ENCODE peak calls at places on chromosomes 1 and 21, in five cellular contexts. One of them, this sample, is unnamed.

GRCh38 chr1:65059930-65060538 is 88.0 kb upstream of the AK4 start:
- DNase-seq in IMR-90: peak; percentile 61
- DNase-seq in trophoblast cell: no peak
- DNase-seq in neuronal stem cell: no peak
- DNase-seq in H1: no peak
- DNase-seq in this sample: peak; percentile 44

GRCh38 chr1:186605762-186606350 is 74.4 kb downstream of the PTGS2 start:
- DNase-seq in IMR-90: peak; percentile 59
- DNase-seq in trophoblast cell: peak; percentile 9
- DNase-seq in neuronal stem cell: peak; percentile 50
- DNase-seq in H1: peak; percentile 41
- DNase-seq in this sample: peak; percentile 71

GRCh38 chr1:27600500-27601175 is 3.3 kb downstream of the AHDC1 start:
- DNase-seq in IMR-90: peak; percentile 45
- DNase-seq in trophoblast cell: no peak
- DNase-seq in neuronal stem cell: no peak
- DNase-seq in H1: no peak
- DNase-seq in this sample: peak; percentile 63

GRCh38 chr1:109181085-109181806 is 32.5 kb upstream of the SARS1 start:
- DNase-seq in IMR-90: peak; percentile 65
- DNase-seq in trophoblast cell: no peak
- DNase-seq in neuronal stem cell: no peak
- DNase-seq in H1: no peak
- DNase-seq in this sample: no peak

GRCh38 chr1:9909222-9910046 is 635 bp downstream of the CTNNBIP1 start:
- DNase-seq in IMR-90: no peak
- DNase-seq in trophoblast cell: no peak
- DNase-seq in neuronal stem cell: no peak
- DNase-seq in H1: no peak
- DNase-seq in this sample: no peak

GRCh38 chr1:60762176-60762575 is 320.2 kb upstream of the NFIA start:
- DNase-seq in IMR-90: peak; percentile 21
- DNase-seq in trophoblast cell: no peak
- DNase-seq in neuronal stem cell: no peak
- DNase-seq in H1: no peak
- DNase-seq in this sample: no peak

GRCh38 chr1:212981571-212982328 is 31.4 kb downstream of the VASH2 start:
- DNase-seq in IMR-90: peak; percentile 13
- DNase-seq in trophoblast cell: no peak
- DNase-seq in neuronal stem cell: no peak
- DNase-seq in H1: no peak
- DNase-seq in this sample: no peak

GRCh38 chr1:32454726-32455125 is 10.1 kb upstream of the ZBTB8B start:
- DNase-seq in IMR-90: no peak
- DNase-seq in trophoblast cell: no peak
- DNase-seq in neuronal stem cell: no peak
- DNase-seq in H1: no peak
- DNase-seq in this sample: no peak

GRCh38 chr1:183887826-183888819 is 83.2 kb downstream of the RGL1 start:
- DNase-seq in IMR-90: peak; percentile 15
- DNase-seq in trophoblast cell: no peak
- DNase-seq in neuronal stem cell: no peak
- DNase-seq in H1: no peak
- DNase-seq in this sample: no peak

GRCh38 chr1:182080955-182081582 is 19.6 kb upstream of the ZNF648 start:
- DNase-seq in IMR-90: peak; percentile 27
- DNase-seq in trophoblast cell: no peak
- DNase-seq in neuronal stem cell: peak; percentile 38
- DNase-seq in H1: no peak
- DNase-seq in this sample: peak; percentile 15

GRCh38 chr1:245365621-245366020 is 210.8 kb downstream of the KIF26B start:
- DNase-seq in IMR-90: no peak
- DNase-seq in trophoblast cell: no peak
- DNase-seq in neuronal stem cell: no peak
- DNase-seq in H1: no peak
- DNase-seq in this sample: no peak

GRCh38 chr1:104593418-104594187 is 843.9 kb downstream of the AMY1C start:
- DNase-seq in IMR-90: no peak
- DNase-seq in trophoblast cell: no peak
- DNase-seq in neuronal stem cell: no peak
- DNase-seq in H1: no peak
- DNase-seq in this sample: no peak

GRCh38 chr1:247444571-247444970 is 13.3 kb downstream of the OR2B11 start:
- DNase-seq in IMR-90: no peak
- DNase-seq in trophoblast cell: no peak
- DNase-seq in neuronal stem cell: no peak
- DNase-seq in H1: no peak
- DNase-seq in this sample: no peak

GRCh38 chr1:172320723-172321122 is 99.8 kb upstream of the C1orf105 start:
- DNase-seq in IMR-90: peak; percentile 64
- DNase-seq in trophoblast cell: no peak
- DNase-seq in neuronal stem cell: no peak
- DNase-seq in H1: no peak
- DNase-seq in this sample: peak; percentile 79

GRCh38 chr1:3389093-3389833 is 65.2 kb upstream of the ARHGEF16 start:
- DNase-seq in IMR-90: no peak
- DNase-seq in trophoblast cell: no peak
- DNase-seq in neuronal stem cell: no peak
- DNase-seq in H1: no peak
- DNase-seq in this sample: no peak

GRCh38 chr1:108716437-108717230 is 3.9 kb downstream of the FNDC7 start:
- DNase-seq in IMR-90: peak; percentile 60
- DNase-seq in trophoblast cell: no peak
- DNase-seq in neuronal stem cell: no peak
- DNase-seq in H1: no peak
- DNase-seq in this sample: no peak

GRCh38 chr21:46253610-46254124 is 25.1 kb upstream of the LSS start:
- DNase-seq in IMR-90: peak; percentile 24
- DNase-seq in trophoblast cell: no peak
- DNase-seq in neuronal stem cell: no peak
- DNase-seq in H1: no peak
- DNase-seq in this sample: peak; percentile 76

GRCh38 chr1:111904478-111905218 is 84.8 kb downstream of the KCND3 start:
- DNase-seq in IMR-90: peak; percentile 2
- DNase-seq in trophoblast cell: no peak
- DNase-seq in neuronal stem cell: peak; percentile 53
- DNase-seq in H1: no peak
- DNase-seq in this sample: no peak

GRCh38 chr1:109490029-109490933 is 3.6 kb upstream of the CYB561D1 start:
- DNase-seq in IMR-90: peak; percentile 60
- DNase-seq in trophoblast cell: peak; percentile 48
- DNase-seq in neuronal stem cell: no peak
- DNase-seq in H1: no peak
- DNase-seq in this sample: peak; percentile 73

GRCh38 chr1:101526813-101527212 is 290.0 kb downstream of the S1PR1 start:
- DNase-seq in IMR-90: no peak
- DNase-seq in trophoblast cell: no peak
- DNase-seq in neuronal stem cell: no peak
- DNase-seq in H1: no peak
- DNase-seq in this sample: no peak

GRCh38 chr21:33374080-33374873 is 28.9 kb upstream of the IFNGR2 start:
- DNase-seq in IMR-90: peak; percentile 58
- DNase-seq in trophoblast cell: no peak
- DNase-seq in neuronal stem cell: no peak
- DNase-seq in H1: no peak
- DNase-seq in this sample: peak; percentile 46

GRCh38 chr21:41171210-41171609 is 3.2 kb downstream of the BACE2 start:
- DNase-seq in IMR-90: no peak
- DNase-seq in trophoblast cell: no peak
- DNase-seq in neuronal stem cell: no peak
- DNase-seq in H1: no peak
- DNase-seq in this sample: no peak

GRCh38 chr1:231393668-231394067 is 28.4 kb downstream of the EGLN1 start:
- DNase-seq in IMR-90: no peak
- DNase-seq in trophoblast cell: no peak
- DNase-seq in neuronal stem cell: no peak
- DNase-seq in H1: no peak
- DNase-seq in this sample: peak; percentile 45

GRCh38 chr1:56396524-56397067 is 182.8 kb downstream of the PLPP3 start:
- DNase-seq in IMR-90: no peak
- DNase-seq in trophoblast cell: peak; percentile 87
- DNase-seq in neuronal stem cell: no peak
- DNase-seq in H1: no peak
- DNase-seq in this sample: no peak

GRCh38 chr1:152774875-152775274 is at the start of gene LCE1F:
- DNase-seq in IMR-90: no peak
- DNase-seq in trophoblast cell: no peak
- DNase-seq in neuronal stem cell: no peak
- DNase-seq in H1: no peak
- DNase-seq in this sample: no peak

GRCh38 chr1:160078392-160079195 is 2.7 kb upstream of the KCNJ9 start:
- DNase-seq in IMR-90: no peak
- DNase-seq in trophoblast cell: no peak
- DNase-seq in neuronal stem cell: no peak
- DNase-seq in H1: no peak
- DNase-seq in this sample: peak; percentile 23

GRCh38 chr1:86704972-86705632 is 726 bp downstream of the SH3GLB1 start:
- DNase-seq in IMR-90: peak; percentile 50
- DNase-seq in trophoblast cell: peak; percentile 57
- DNase-seq in neuronal stem cell: no peak
- DNase-seq in H1: peak; percentile 2
- DNase-seq in this sample: peak; percentile 81

DNA sequence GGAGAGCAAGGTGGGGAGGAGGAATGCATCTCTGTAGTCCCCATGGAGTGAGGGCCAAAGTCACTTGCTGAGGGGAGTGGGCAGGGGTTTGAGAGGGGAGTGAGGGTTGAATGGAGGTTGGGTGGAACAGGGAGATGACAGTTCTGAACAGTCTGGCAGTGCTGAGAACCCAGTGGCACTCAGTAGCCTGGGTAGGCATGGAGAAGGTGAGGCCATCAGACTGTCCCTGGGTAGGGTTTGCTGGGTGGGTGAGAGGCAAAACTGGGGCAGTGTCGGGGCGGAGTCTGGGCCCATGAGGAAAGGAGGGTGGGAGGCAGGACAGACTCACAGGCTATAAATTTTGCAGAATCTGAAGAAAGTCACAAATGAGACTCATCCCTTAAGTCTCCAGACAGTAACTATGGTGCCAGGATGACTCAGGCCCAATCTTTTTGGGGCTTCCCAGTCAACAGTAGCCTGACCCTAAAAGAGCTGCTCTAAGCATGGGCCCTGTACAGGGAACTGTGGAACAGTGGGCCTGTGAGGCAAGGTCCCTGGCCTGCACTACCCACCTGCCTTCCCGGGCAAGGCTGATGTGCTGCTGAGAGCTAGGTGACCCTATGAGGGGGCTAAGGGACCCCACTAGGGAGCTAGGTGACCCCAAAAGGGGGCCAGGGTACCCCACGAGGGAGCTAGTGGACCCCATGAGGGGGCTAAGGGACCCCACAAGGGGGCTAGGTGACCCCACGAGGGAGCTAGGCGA is 51.0 kb upstream of the DMRTB1 start:
- DNase-seq in IMR-90: peak; percentile 39
- DNase-seq in trophoblast cell: no peak
- DNase-seq in neuronal stem cell: no peak
- DNase-seq in H1: no peak
- DNase-seq in this sample: peak; percentile 12
- H4K91ac ChIP-seq in IMR-90: no peak overlapping the region
- H4K91ac ChIP-seq in trophoblast cell: no peak overlapping the region
- H4K91ac ChIP-seq in neuronal stem cell: no peak overlapping the region
- H4K91ac ChIP-seq in H1: peak overlapping the region; percentile 1
- H4K91ac ChIP-seq in this sample: no peak overlapping the region

DNA sequence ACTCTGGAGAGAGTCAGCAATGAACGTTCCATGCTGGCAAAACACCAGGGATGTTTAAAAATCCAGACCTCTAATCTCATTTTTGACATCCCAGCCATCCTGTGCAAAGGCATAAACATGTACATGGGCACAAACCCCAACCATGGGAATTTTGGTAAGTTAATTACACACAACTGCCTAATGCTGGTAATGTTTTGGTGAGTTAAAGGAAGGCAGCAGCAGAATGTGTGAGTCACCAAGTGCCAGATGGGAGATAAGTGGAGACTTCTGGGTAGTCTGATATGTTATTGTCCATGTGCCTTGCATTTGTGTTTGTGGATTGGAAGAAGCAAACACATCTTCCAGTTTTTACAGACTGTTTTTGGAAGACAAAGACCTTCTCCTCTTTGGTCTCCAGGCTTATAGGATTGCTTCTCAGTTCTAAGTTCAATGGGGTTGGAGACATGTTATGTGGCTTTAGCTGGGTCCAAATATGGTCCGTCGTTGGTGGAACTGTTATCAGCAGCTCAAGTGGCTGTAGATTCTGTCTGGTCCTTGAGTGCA is 174.1 kb upstream of the ETV3 start:
- DNase-seq in IMR-90: no peak
- DNase-seq in trophoblast cell: peak; percentile 83
- DNase-seq in neuronal stem cell: no peak
- DNase-seq in H1: no peak
- DNase-seq in this sample: no peak
- H3K4me3 ChIP-seq in IMR-90: no peak overlapping the region
- H3K4me3 ChIP-seq in trophoblast cell: no peak overlapping the region
- H3K4me3 ChIP-seq in neuronal stem cell: no peak overlapping the region
- H3K4me3 ChIP-seq in H1: no peak overlapping the region
- H3K4me3 ChIP-seq in this sample: no peak overlapping the region

GRCh38 chr1:169650551-169650950 is 20.6 kb upstream of the SELP start:
- DNase-seq in IMR-90: no peak
- DNase-seq in trophoblast cell: no peak
- DNase-seq in neuronal stem cell: no peak
- DNase-seq in H1: no peak
- DNase-seq in this sample: no peak
- H3K23ac ChIP-seq in IMR-90: no peak overlapping the region
- H3K23ac ChIP-seq in trophoblast cell: no peak overlapping the region
- H3K23ac ChIP-seq in neuronal stem cell: no peak overlapping the region
- H3K23ac ChIP-seq in H1: no peak overlapping the region
- H3K23ac ChIP-seq in this sample: no peak overlapping the region

GRCh38 chr21:37181059-37181458 is 86.1 kb downstream of the VPS26C start:
- DNase-seq in IMR-90: peak; percentile 47
- DNase-seq in trophoblast cell: no peak
- DNase-seq in neuronal stem cell: no peak
- DNase-seq in H1: no peak
- DNase-seq in this sample: no peak

GRCh38 chr21:37186983-37187382 is 80.2 kb downstream of the VPS26C start:
- DNase-seq in IMR-90: no peak
- DNase-seq in trophoblast cell: no peak
- DNase-seq in neuronal stem cell: no peak
- DNase-seq in H1: no peak
- DNase-seq in this sample: no peak

GRCh38 chr21:37184784-37185593 is 82.1 kb downstream of the VPS26C start:
- DNase-seq in IMR-90: no peak
- DNase-seq in trophoblast cell: no peak
- DNase-seq in neuronal stem cell: no peak
- DNase-seq in H1: no peak
- DNase-seq in this sample: no peak

GRCh38 chr21:37183749-37184148 is 83.4 kb downstream of the VPS26C start:
- DNase-seq in IMR-90: no peak
- DNase-seq in trophoblast cell: no peak
- DNase-seq in neuronal stem cell: no peak
- DNase-seq in H1: no peak
- DNase-seq in this sample: no peak

DNA sequence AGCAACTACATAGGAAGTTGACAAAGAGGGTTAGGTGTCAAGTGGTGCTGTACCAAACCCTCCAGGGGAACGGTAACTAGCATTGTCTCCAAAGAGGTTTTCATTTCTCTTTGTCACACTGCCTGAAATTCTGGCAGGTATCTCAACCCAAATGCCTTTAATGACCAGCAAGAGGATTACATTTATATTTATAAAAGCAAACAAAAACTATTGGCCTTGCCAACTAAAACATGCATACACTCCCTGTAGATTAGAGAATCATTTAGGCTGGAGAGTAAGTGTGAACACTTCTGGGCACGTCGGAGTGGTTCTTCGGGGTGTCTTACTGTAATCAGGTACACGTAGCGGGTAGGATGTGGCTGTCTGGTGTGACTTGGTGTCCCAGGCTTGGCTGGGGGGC is 84.9 kb downstream of the VPS26C start:
- DNase-seq in IMR-90: no peak
- DNase-seq in trophoblast cell: no peak
- DNase-seq in neuronal stem cell: no peak
- DNase-seq in H1: no peak
- DNase-seq in this sample: no peak
- H4K91ac ChIP-seq in IMR-90: no peak overlapping the region
- H4K91ac ChIP-seq in trophoblast cell: no peak overlapping the region
- H4K91ac ChIP-seq in neuronal stem cell: no peak overlapping the region
- H4K91ac ChIP-seq in H1: no peak overlapping the region
- H4K91ac ChIP-seq in this sample: no peak overlapping the region

This sample was measured in mesenchymal stem cell.